ENCODE peak calls at places on chromosomes 7 and 10, in ten cellular contexts. One of them, this sample, is unnamed.
A peak's percentile ranks its signal among the peaks of the same experiment; 100 is the strongest.

GRCh38 chr10:72218329-72218728 is 2.3 kb upstream of the ASCC1 start:
- DNase-seq in stimulated activated naive CD8-positive, alpha-beta T cell treated with anti-CD3 and anti-CD28 coated beads, Interleukin-15, Interleukin-2, amounts not matched to agents 100 U/mL and 50 U/mL, for 24 hours: no peak
- DNase-seq in body of pancreas: no peak
- DNase-seq in A549: no peak
- DNase-seq in GM23248: no peak
- DNase-seq in germinal center: peak; percentile 30
- DNase-seq in left kidney: no peak
- DNase-seq in AG10803: no peak
- DNase-seq in SW 1271: no peak
- DNase-seq in hypothalamus: no peak
- DNase-seq in this sample: no peak

GRCh38 chr10:77820349-77820748 is 106.2 kb downstream of the DLG5 start:
- DNase-seq in stimulated activated naive CD8-positive, alpha-beta T cell treated with anti-CD3 and anti-CD28 coated beads, Interleukin-15, Interleukin-2, amounts not matched to agents 100 U/mL and 50 U/mL, for 24 hours: no peak
- DNase-seq in body of pancreas: no peak
- DNase-seq in A549: no peak
- DNase-seq in GM23248: no peak
- DNase-seq in germinal center: no peak
- DNase-seq in left kidney: no peak
- DNase-seq in AG10803: peak; percentile 8
- DNase-seq in SW 1271: no peak
- DNase-seq in hypothalamus: no peak
- DNase-seq in this sample: no peak

GRCh38 chr10:61279400-61279799 is 173.8 kb downstream of the TMEM26 start:
- DNase-seq in stimulated activated naive CD8-positive, alpha-beta T cell treated with anti-CD3 and anti-CD28 coated beads, Interleukin-15, Interleukin-2, amounts not matched to agents 100 U/mL and 50 U/mL, for 24 hours: no peak
- DNase-seq in body of pancreas: no peak
- DNase-seq in A549: no peak
- DNase-seq in GM23248: no peak
- DNase-seq in germinal center: no peak
- DNase-seq in left kidney: no peak
- DNase-seq in AG10803: no peak
- DNase-seq in SW 1271: no peak
- DNase-seq in hypothalamus: no peak
- DNase-seq in this sample: no peak

GRCh38 chr10:124596914-124597676 is 135.5 kb downstream of the LHPP start:
- DNase-seq in stimulated activated naive CD8-positive, alpha-beta T cell treated with anti-CD3 and anti-CD28 coated beads, Interleukin-15, Interleukin-2, amounts not matched to agents 100 U/mL and 50 U/mL, for 24 hours: no peak
- DNase-seq in body of pancreas: no peak
- DNase-seq in A549: no peak
- DNase-seq in GM23248: no peak
- DNase-seq in germinal center: no peak
- DNase-seq in left kidney: no peak
- DNase-seq in AG10803: no peak
- DNase-seq in SW 1271: no peak
- DNase-seq in hypothalamus: no peak
- DNase-seq in this sample: no peak

GRCh38 chr7:44449531-44449930 is 40.9 kb downstream of the NUDCD3 start:
- DNase-seq in stimulated activated naive CD8-positive, alpha-beta T cell treated with anti-CD3 and anti-CD28 coated beads, Interleukin-15, Interleukin-2, amounts not matched to agents 100 U/mL and 50 U/mL, for 24 hours: no peak
- DNase-seq in body of pancreas: no peak
- DNase-seq in A549: no peak
- DNase-seq in GM23248: peak; percentile 72
- DNase-seq in germinal center: peak; percentile 31
- DNase-seq in left kidney: no peak
- DNase-seq in AG10803: peak; percentile 54
- DNase-seq in SW 1271: no peak
- DNase-seq in hypothalamus: no peak
- DNase-seq in this sample: no peak

GRCh38 chr10:76543655-76544054 is 1094.0 kb downstream of the KCNMA1 start:
- DNase-seq in stimulated activated naive CD8-positive, alpha-beta T cell treated with anti-CD3 and anti-CD28 coated beads, Interleukin-15, Interleukin-2, amounts not matched to agents 100 U/mL and 50 U/mL, for 24 hours: no peak
- DNase-seq in body of pancreas: no peak
- DNase-seq in A549: no peak
- DNase-seq in GM23248: peak; percentile 64
- DNase-seq in germinal center: no peak
- DNase-seq in left kidney: no peak
- DNase-seq in AG10803: peak; percentile 25
- DNase-seq in SW 1271: no peak
- DNase-seq in hypothalamus: no peak
- DNase-seq in this sample: no peak

GRCh38 chr10:116819999-116820677 is 29.2 kb upstream of the ENO4 start:
- DNase-seq in stimulated activated naive CD8-positive, alpha-beta T cell treated with anti-CD3 and anti-CD28 coated beads, Interleukin-15, Interleukin-2, amounts not matched to agents 100 U/mL and 50 U/mL, for 24 hours: no peak
- DNase-seq in body of pancreas: no peak
- DNase-seq in A549: no peak
- DNase-seq in GM23248: no peak
- DNase-seq in germinal center: no peak
- DNase-seq in left kidney: no peak
- DNase-seq in AG10803: no peak
- DNase-seq in SW 1271: no peak
- DNase-seq in hypothalamus: no peak
- DNase-seq in this sample: no peak

GRCh38 chr10:48697821-48698764 is 13.4 kb downstream of the WDFY4 start:
- DNase-seq in stimulated activated naive CD8-positive, alpha-beta T cell treated with anti-CD3 and anti-CD28 coated beads, Interleukin-15, Interleukin-2, amounts not matched to agents 100 U/mL and 50 U/mL, for 24 hours: no peak
- DNase-seq in body of pancreas: no peak
- DNase-seq in A549: no peak
- DNase-seq in GM23248: no peak
- DNase-seq in germinal center: no peak
- DNase-seq in left kidney: no peak
- DNase-seq in AG10803: no peak
- DNase-seq in SW 1271: no peak
- DNase-seq in hypothalamus: no peak
- DNase-seq in this sample: no peak

GRCh38 chr7:51010534-51010933 is 227.8 kb upstream of the GRB10 start:
- DNase-seq in stimulated activated naive CD8-positive, alpha-beta T cell treated with anti-CD3 and anti-CD28 coated beads, Interleukin-15, Interleukin-2, amounts not matched to agents 100 U/mL and 50 U/mL, for 24 hours: no peak
- DNase-seq in body of pancreas: no peak
- DNase-seq in A549: no peak
- DNase-seq in GM23248: no peak
- DNase-seq in germinal center: no peak
- DNase-seq in left kidney: no peak
- DNase-seq in AG10803: no peak
- DNase-seq in SW 1271: no peak
- DNase-seq in hypothalamus: no peak
- DNase-seq in this sample: no peak

GRCh38 chr10:100728928-100729876 is 16.2 kb upstream of the PAX2 start:
- DNase-seq in stimulated activated naive CD8-positive, alpha-beta T cell treated with anti-CD3 and anti-CD28 coated beads, Interleukin-15, Interleukin-2, amounts not matched to agents 100 U/mL and 50 U/mL, for 24 hours: peak; percentile 50
- DNase-seq in body of pancreas: peak; percentile 58
- DNase-seq in A549: peak; percentile 90
- DNase-seq in GM23248: peak; percentile 71
- DNase-seq in germinal center: no peak
- DNase-seq in left kidney: peak; percentile 95
- DNase-seq in AG10803: peak; percentile 9
- DNase-seq in SW 1271: no peak
- DNase-seq in hypothalamus: no peak
- DNase-seq in this sample: no peak

GRCh38 chr7:99132922-99133321 is 11.0 kb downstream of the SMURF1 start:
- DNase-seq in stimulated activated naive CD8-positive, alpha-beta T cell treated with anti-CD3 and anti-CD28 coated beads, Interleukin-15, Interleukin-2, amounts not matched to agents 100 U/mL and 50 U/mL, for 24 hours: no peak
- DNase-seq in body of pancreas: no peak
- DNase-seq in A549: no peak
- DNase-seq in GM23248: peak; percentile 31
- DNase-seq in germinal center: no peak
- DNase-seq in left kidney: no peak
- DNase-seq in AG10803: no peak
- DNase-seq in SW 1271: no peak
- DNase-seq in hypothalamus: no peak
- DNase-seq in this sample: no peak

GRCh38 chr10:74967850-74968620 is 141.6 kb downstream of the KAT6B start:
- DNase-seq in stimulated activated naive CD8-positive, alpha-beta T cell treated with anti-CD3 and anti-CD28 coated beads, Interleukin-15, Interleukin-2, amounts not matched to agents 100 U/mL and 50 U/mL, for 24 hours: no peak
- DNase-seq in body of pancreas: no peak
- DNase-seq in A549: no peak
- DNase-seq in GM23248: no peak
- DNase-seq in germinal center: no peak
- DNase-seq in left kidney: no peak
- DNase-seq in AG10803: no peak
- DNase-seq in SW 1271: no peak
- DNase-seq in hypothalamus: no peak
- DNase-seq in this sample: no peak

GRCh38 chr10:47414227-47414592 is 30.1 kb upstream of the ZNF488 start:
- DNase-seq in stimulated activated naive CD8-positive, alpha-beta T cell treated with anti-CD3 and anti-CD28 coated beads, Interleukin-15, Interleukin-2, amounts not matched to agents 100 U/mL and 50 U/mL, for 24 hours: no peak
- DNase-seq in body of pancreas: no peak
- DNase-seq in A549: no peak
- DNase-seq in GM23248: no peak
- DNase-seq in germinal center: no peak
- DNase-seq in left kidney: no peak
- DNase-seq in AG10803: no peak
- DNase-seq in SW 1271: no peak
- DNase-seq in hypothalamus: no peak
- DNase-seq in this sample: no peak

GRCh38 chr10:87657370-87657769 is 2.3 kb upstream of the PAPSS2 start:
- DNase-seq in stimulated activated naive CD8-positive, alpha-beta T cell treated with anti-CD3 and anti-CD28 coated beads, Interleukin-15, Interleukin-2, amounts not matched to agents 100 U/mL and 50 U/mL, for 24 hours: no peak
- DNase-seq in body of pancreas: peak; percentile 19
- DNase-seq in A549: no peak
- DNase-seq in GM23248: peak; percentile 40
- DNase-seq in germinal center: no peak
- DNase-seq in left kidney: no peak
- DNase-seq in AG10803: no peak
- DNase-seq in SW 1271: no peak
- DNase-seq in hypothalamus: no peak
- DNase-seq in this sample: no peak

GRCh38 chr7:98551541-98552273 is 65.4 kb upstream of the NPTX2 start:
- DNase-seq in stimulated activated naive CD8-positive, alpha-beta T cell treated with anti-CD3 and anti-CD28 coated beads, Interleukin-15, Interleukin-2, amounts not matched to agents 100 U/mL and 50 U/mL, for 24 hours: no peak
- DNase-seq in body of pancreas: no peak
- DNase-seq in A549: no peak
- DNase-seq in GM23248: no peak
- DNase-seq in germinal center: no peak
- DNase-seq in left kidney: peak; percentile 58
- DNase-seq in AG10803: no peak
- DNase-seq in SW 1271: no peak
- DNase-seq in hypothalamus: no peak
- DNase-seq in this sample: no peak

GRCh38 chr10:13741438-13741837 is 154.7 kb downstream of the PRPF18 start:
- DNase-seq in stimulated activated naive CD8-positive, alpha-beta T cell treated with anti-CD3 and anti-CD28 coated beads, Interleukin-15, Interleukin-2, amounts not matched to agents 100 U/mL and 50 U/mL, for 24 hours: no peak
- DNase-seq in body of pancreas: no peak
- DNase-seq in A549: no peak
- DNase-seq in GM23248: no peak
- DNase-seq in germinal center: no peak
- DNase-seq in left kidney: no peak
- DNase-seq in AG10803: no peak
- DNase-seq in SW 1271: no peak
- DNase-seq in hypothalamus: no peak
- DNase-seq in this sample: no peak

GRCh38 chr7:116525298-116525912 is 569 bp downstream of the CAV1 start:
- DNase-seq in stimulated activated naive CD8-positive, alpha-beta T cell treated with anti-CD3 and anti-CD28 coated beads, Interleukin-15, Interleukin-2, amounts not matched to agents 100 U/mL and 50 U/mL, for 24 hours: peak; percentile 62
- DNase-seq in body of pancreas: peak; percentile 50
- DNase-seq in A549: no peak
- DNase-seq in GM23248: peak; percentile 52
- DNase-seq in germinal center: peak; percentile 45
- DNase-seq in left kidney: peak; percentile 37
- DNase-seq in AG10803: no peak
- DNase-seq in SW 1271: no peak
- DNase-seq in hypothalamus: no peak
- DNase-seq in this sample: peak; percentile 57

GRCh38 chr10:77837248-77837924 is 89.2 kb downstream of the DLG5 start:
- DNase-seq in stimulated activated naive CD8-positive, alpha-beta T cell treated with anti-CD3 and anti-CD28 coated beads, Interleukin-15, Interleukin-2, amounts not matched to agents 100 U/mL and 50 U/mL, for 24 hours: peak; percentile 62
- DNase-seq in body of pancreas: no peak
- DNase-seq in A549: no peak
- DNase-seq in GM23248: peak; percentile 29
- DNase-seq in germinal center: peak; percentile 66
- DNase-seq in left kidney: peak; percentile 84
- DNase-seq in AG10803: peak; percentile 8
- DNase-seq in SW 1271: peak; percentile 6
- DNase-seq in hypothalamus: peak; percentile 28
- DNase-seq in this sample: no peak

GRCh38 chr7:134365341-134366054 is 48.8 kb upstream of the SLC35B4 start:
- DNase-seq in stimulated activated naive CD8-positive, alpha-beta T cell treated with anti-CD3 and anti-CD28 coated beads, Interleukin-15, Interleukin-2, amounts not matched to agents 100 U/mL and 50 U/mL, for 24 hours: no peak
- DNase-seq in body of pancreas: no peak
- DNase-seq in A549: peak; percentile 78
- DNase-seq in GM23248: peak; percentile 92
- DNase-seq in germinal center: no peak
- DNase-seq in left kidney: no peak
- DNase-seq in AG10803: peak; percentile 89
- DNase-seq in SW 1271: no peak
- DNase-seq in hypothalamus: no peak
- DNase-seq in this sample: no peak

GRCh38 chr7:116395125-116395791 is 104.3 kb upstream of the CAV2 start:
- DNase-seq in stimulated activated naive CD8-positive, alpha-beta T cell treated with anti-CD3 and anti-CD28 coated beads, Interleukin-15, Interleukin-2, amounts not matched to agents 100 U/mL and 50 U/mL, for 24 hours: no peak
- DNase-seq in body of pancreas: no peak
- DNase-seq in A549: peak; percentile 93
- DNase-seq in GM23248: peak; percentile 94
- DNase-seq in germinal center: no peak
- DNase-seq in left kidney: no peak
- DNase-seq in AG10803: peak; percentile 90
- DNase-seq in SW 1271: peak; percentile 92
- DNase-seq in hypothalamus: no peak
- DNase-seq in this sample: peak; percentile 87

GRCh38 chr10:119667562-119668328 is 16.6 kb downstream of the BAG3 start:
- DNase-seq in stimulated activated naive CD8-positive, alpha-beta T cell treated with anti-CD3 and anti-CD28 coated beads, Interleukin-15, Interleukin-2, amounts not matched to agents 100 U/mL and 50 U/mL, for 24 hours: no peak
- DNase-seq in body of pancreas: peak; percentile 80
- DNase-seq in A549: peak; percentile 92
- DNase-seq in GM23248: peak; percentile 99
- DNase-seq in germinal center: no peak
- DNase-seq in left kidney: peak; percentile 81
- DNase-seq in AG10803: peak; percentile 98
- DNase-seq in SW 1271: peak; percentile 90
- DNase-seq in hypothalamus: peak; percentile 52
- DNase-seq in this sample: peak; percentile 95

GRCh38 chr10:131928248-131929095 is 27.7 kb downstream of the PPP2R2D start:
- DNase-seq in stimulated activated naive CD8-positive, alpha-beta T cell treated with anti-CD3 and anti-CD28 coated beads, Interleukin-15, Interleukin-2, amounts not matched to agents 100 U/mL and 50 U/mL, for 24 hours: peak; percentile 70
- DNase-seq in body of pancreas: no peak
- DNase-seq in A549: no peak
- DNase-seq in GM23248: no peak
- DNase-seq in germinal center: peak; percentile 24
- DNase-seq in left kidney: no peak
- DNase-seq in AG10803: no peak
- DNase-seq in SW 1271: no peak
- DNase-seq in hypothalamus: no peak
- DNase-seq in this sample: no peak

GRCh38 chr7:142307246-142307900 is 49.5 kb upstream of the PRSS58 start:
- DNase-seq in stimulated activated naive CD8-positive, alpha-beta T cell treated with anti-CD3 and anti-CD28 coated beads, Interleukin-15, Interleukin-2, amounts not matched to agents 100 U/mL and 50 U/mL, for 24 hours: no peak
- DNase-seq in body of pancreas: no peak
- DNase-seq in A549: no peak
- DNase-seq in GM23248: no peak
- DNase-seq in germinal center: no peak
- DNase-seq in left kidney: no peak
- DNase-seq in AG10803: no peak
- DNase-seq in SW 1271: no peak
- DNase-seq in hypothalamus: no peak
- DNase-seq in this sample: no peak

GRCh38 chr10:110865184-110865803 is 6.4 kb upstream of the PDCD4 start:
- DNase-seq in stimulated activated naive CD8-positive, alpha-beta T cell treated with anti-CD3 and anti-CD28 coated beads, Interleukin-15, Interleukin-2, amounts not matched to agents 100 U/mL and 50 U/mL, for 24 hours: no peak
- DNase-seq in body of pancreas: no peak
- DNase-seq in A549: no peak
- DNase-seq in GM23248: peak; percentile 88
- DNase-seq in germinal center: no peak
- DNase-seq in left kidney: peak; percentile 15
- DNase-seq in AG10803: peak; percentile 78
- DNase-seq in SW 1271: no peak
- DNase-seq in hypothalamus: no peak
- DNase-seq in this sample: no peak

GRCh38 chr10:96369890-96370574 is 11.2 kb upstream of the OPALIN start:
- DNase-seq in stimulated activated naive CD8-positive, alpha-beta T cell treated with anti-CD3 and anti-CD28 coated beads, Interleukin-15, Interleukin-2, amounts not matched to agents 100 U/mL and 50 U/mL, for 24 hours: no peak
- DNase-seq in body of pancreas: no peak
- DNase-seq in A549: peak; percentile 57
- DNase-seq in GM23248: peak; percentile 8
- DNase-seq in germinal center: no peak
- DNase-seq in left kidney: no peak
- DNase-seq in AG10803: no peak
- DNase-seq in SW 1271: no peak
- DNase-seq in hypothalamus: no peak
- DNase-seq in this sample: no peak

GRCh38 chr7:110043514-110043913 is 1047.4 kb upstream of the LRRN3 start:
- DNase-seq in stimulated activated naive CD8-positive, alpha-beta T cell treated with anti-CD3 and anti-CD28 coated beads, Interleukin-15, Interleukin-2, amounts not matched to agents 100 U/mL and 50 U/mL, for 24 hours: no peak
- DNase-seq in body of pancreas: no peak
- DNase-seq in A549: no peak
- DNase-seq in GM23248: no peak
- DNase-seq in germinal center: no peak
- DNase-seq in left kidney: no peak
- DNase-seq in AG10803: no peak
- DNase-seq in SW 1271: no peak
- DNase-seq in hypothalamus: no peak
- DNase-seq in this sample: no peak

GRCh38 chr7:106260136-106260561 is 24.6 kb downstream of the NAMPT start:
- DNase-seq in stimulated activated naive CD8-positive, alpha-beta T cell treated with anti-CD3 and anti-CD28 coated beads, Interleukin-15, Interleukin-2, amounts not matched to agents 100 U/mL and 50 U/mL, for 24 hours: no peak
- DNase-seq in body of pancreas: no peak
- DNase-seq in A549: no peak
- DNase-seq in GM23248: peak; percentile 32
- DNase-seq in germinal center: no peak
- DNase-seq in left kidney: no peak
- DNase-seq in AG10803: peak; percentile 76
- DNase-seq in SW 1271: no peak
- DNase-seq in hypothalamus: no peak
- DNase-seq in this sample: no peak

GRCh38 chr7:79403879-79404278 is 49.6 kb downstream of the MAGI2 start:
- DNase-seq in stimulated activated naive CD8-positive, alpha-beta T cell treated with anti-CD3 and anti-CD28 coated beads, Interleukin-15, Interleukin-2, amounts not matched to agents 100 U/mL and 50 U/mL, for 24 hours: no peak
- DNase-seq in body of pancreas: no peak
- DNase-seq in A549: no peak
- DNase-seq in GM23248: peak; percentile 7
- DNase-seq in germinal center: no peak
- DNase-seq in left kidney: no peak
- DNase-seq in AG10803: no peak
- DNase-seq in SW 1271: no peak
- DNase-seq in hypothalamus: no peak
- DNase-seq in this sample: no peak

This sample was measured in RWPE2.